ENCODE peak calls at places on chromosome 10, in six cellular contexts. P, T, Z, V, S and G are unnamed samples.
A peak's percentile ranks its signal among the peaks of the same experiment; 100 is the strongest.

GRCh38 chr10:31030216-31030615 is 1.4 kb downstream of the ZNF438 start:
- DNase-seq in P (peak; percentile 62), T (no peak), S (no peak), Z (peak; percentile 71), V (no peak), G (no peak)

GRCh38 chr10:75211007-75211735 is 575 bp downstream of the VDAC2 start:
- DNase-seq in V (peak; percentile 40), Z (peak; percentile 52), T (no peak), S (peak; percentile 65), P (peak; percentile 84), G (no peak)

GRCh38 chr10:21797984-21798765 is 205.4 kb downstream of the DNAJC1 start:
- DNase-seq in S (no peak), Z (no peak), P (no peak), T (no peak), V (no peak), G (no peak)

GRCh38 chr10:51617576-51618298 is 81.7 kb downstream of the CSTF2T start:
- DNase-seq in P (no peak), V (peak; percentile 2), S (no peak), T (no peak), Z (no peak), G (no peak)

GRCh38 chr10:132448248-132448731 is 51.3 kb downstream of the PWWP2B start:
- DNase-seq in P (no peak), Z (peak; percentile 79), S (peak; percentile 87), V (peak; percentile 45), T (no peak), G (no peak)

GRCh38 chr10:132329565-132330485 is 2.2 kb upstream of the LRRC27 start:
- DNase-seq in Z (peak; percentile 85), P (peak; percentile 70), S (peak; percentile 62), V (no peak), T (no peak), G (no peak)

GRCh38 chr10:115772606-115773005 is 500.4 kb downstream of the GFRA1 start:
- DNase-seq in Z (no peak), P (peak; percentile 97), S (no peak), T (peak; percentile 76), V (no peak), G (no peak)

GRCh38 chr10:110352930-110353243 is 48.2 kb upstream of the SMNDC1 start:
- DNase-seq in V (no peak), P (no peak), Z (no peak), S (no peak), T (no peak), G (no peak)

GRCh38 chr10:36888925-36889573 is 236.3 kb upstream of the ANKRD30A start:
- DNase-seq in V (peak; percentile 64), T (peak; percentile 33), Z (peak; percentile 37), P (peak; percentile 13), S (peak; percentile 71), G (no peak)